ENCODE peak calls at places on chromosomes 13 and 19, in five cellular contexts. P is CD8-positive, alpha-beta T cell; D is K562; A is lower lobe of right lung; K is activated T-cell treated with anti-CD3 and anti-CD28 coated beads, Interleukin-2, amount 50 U/mL, for 72 hours. O is an unnamed sample.
A peak's percentile ranks its signal among the peaks of the same experiment; 100 is the strongest.

GRCh38 chr19:4208385-4209094 is 20.8 kb upstream of the EBI3 start:
- ATAC-seq in P (no peak), D (no peak), A (no peak), K (no peak), O (peak; percentile 74)

GRCh38 chr13:46656786-46657185 is 103.8 kb downstream of the LRCH1 start:
- ATAC-seq in P (no peak), D (no peak), A (no peak), K (peak; percentile 73), O (no peak)

GRCh38 chr13:98822238-98822606 is 69.8 kb upstream of the SLC15A1 start:
- ATAC-seq in P (no peak), D (no peak), A (no peak), K (no peak), O (no peak)

GRCh38 chr13:91863699-91864098 is 465.3 kb downstream of the GPC5 start:
- ATAC-seq in P (no peak), D (no peak), A (no peak), K (no peak), O (no peak)

GRCh38 chr13:47135800-47136658 is 239.2 kb upstream of the HTR2A start:
- ATAC-seq in P (no peak), D (no peak), A (no peak), K (no peak), O (no peak)

GRCh38 chr19:16078759-16079707 is 2.7 kb downstream of the TPM4 start:
- ATAC-seq in P (peak; percentile 71), D (peak; percentile 79), A (peak; percentile 34), K (peak; percentile 70), O (peak; percentile 32)

GRCh38 chr13:94345374-94346195 is 133.9 kb downstream of the DCT start:
- ATAC-seq in P (peak; percentile 56), D (no peak), A (peak; percentile 39), K (peak; percentile 42), O (peak; percentile 91)

GRCh38 chr19:31185261-31185660 is 164.0 kb downstream of the TSHZ3 start:
- ATAC-seq in P (no peak), D (no peak), A (no peak), K (no peak), O (no peak)

GRCh38 chr13:50589139-50589538 is 254.4 kb downstream of the DLEU7 start:
- ATAC-seq in P (no peak), D (no peak), A (no peak), K (peak; percentile 30), O (no peak)

GRCh38 chr13:25860862-25861261 is 191.0 kb downstream of the SHISA2 start:
- ATAC-seq in P (no peak), D (no peak), A (no peak), K (no peak), O (no peak)

GRCh38 chr13:20492641-20493040 is 33.0 kb downstream of the CRYL1 start:
- ATAC-seq in P (peak; percentile 33), D (peak; percentile 67), A (no peak), K (peak; percentile 59), O (no peak)